ENCODE peak calls at places on chromosome 5, in eight cellular contexts. One of them, this sample, is unnamed.

GRCh38 chr5:92102313-92102712 is 719.2 kb upstream of the ARRDC3 start:
- DNase-seq in MM.1S: no peak
- DNase-seq in tibial artery: no peak
- DNase-seq in HepG2: no peak
- DNase-seq in DND-41: no peak
- DNase-seq in lower lobe of right lung: no peak
- DNase-seq in HFF-Myc: no peak
- DNase-seq in GM23338: no peak
- DNase-seq in this sample: no peak

GRCh38 chr5:4720831-4721230 is 419.3 kb upstream of the ADAMTS16 start:
- DNase-seq in HepG2: no peak
- DNase-seq in lower lobe of right lung: no peak
- DNase-seq in DND-41: no peak
- DNase-seq in MM.1S: no peak
- DNase-seq in tibial artery: no peak
- DNase-seq in HFF-Myc: no peak
- DNase-seq in GM23338: no peak
- DNase-seq in this sample: no peak

GRCh38 chr5:181140766-181141165 is 6.6 kb upstream of the OR2V2 start:
- DNase-seq in tibial artery: peak
- DNase-seq in HFF-Myc: no peak
- DNase-seq in DND-41: no peak
- DNase-seq in GM23338: no peak
- DNase-seq in HepG2: no peak
- DNase-seq in lower lobe of right lung: no peak
- DNase-seq in MM.1S: no peak
- DNase-seq in this sample: no peak

GRCh38 chr5:131846536-131846935 is 49.7 kb upstream of the FNIP1 start:
- DNase-seq in GM23338: no peak
- DNase-seq in HepG2: no peak
- DNase-seq in lower lobe of right lung: no peak
- DNase-seq in tibial artery: no peak
- DNase-seq in DND-41: no peak
- DNase-seq in HFF-Myc: no peak
- DNase-seq in MM.1S: no peak
- DNase-seq in this sample: no peak

GRCh38 chr5:143404416-143405062 is 1.1 kb upstream of the NR3C1 start:
- DNase-seq in DND-41: peak
- DNase-seq in HepG2: peak
- DNase-seq in HFF-Myc: peak
- DNase-seq in lower lobe of right lung: peak
- DNase-seq in GM23338: peak
- DNase-seq in MM.1S: peak
- DNase-seq in tibial artery: peak
- DNase-seq in this sample: peak

GRCh38 chr5:98989723-98990122 is 60.9 kb upstream of the CHD1 start:
- DNase-seq in MM.1S: no peak
- DNase-seq in lower lobe of right lung: no peak
- DNase-seq in GM23338: no peak
- DNase-seq in DND-41: peak
- DNase-seq in HepG2: no peak
- DNase-seq in tibial artery: no peak
- DNase-seq in HFF-Myc: no peak
- DNase-seq in this sample: no peak

GRCh38 chr5:74390822-74391221 is 249.7 kb downstream of the ENC1 start:
- DNase-seq in MM.1S: no peak
- DNase-seq in GM23338: no peak
- DNase-seq in HepG2: no peak
- DNase-seq in tibial artery: no peak
- DNase-seq in DND-41: no peak
- DNase-seq in lower lobe of right lung: no peak
- DNase-seq in HFF-Myc: no peak
- DNase-seq in this sample: no peak

GRCh38 chr5:124728331-124729307 is 17.8 kb downstream of the ZNF608 start:
- DNase-seq in DND-41: no peak
- DNase-seq in MM.1S: no peak
- DNase-seq in lower lobe of right lung: no peak
- DNase-seq in GM23338: no peak
- DNase-seq in HepG2: no peak
- DNase-seq in HFF-Myc: no peak
- DNase-seq in tibial artery: no peak
- DNase-seq in this sample: no peak

GRCh38 chr5:2840372-2840915 is 89.0 kb upstream of the IRX2 start:
- DNase-seq in HFF-Myc: no peak
- DNase-seq in MM.1S: no peak
- DNase-seq in DND-41: no peak
- DNase-seq in HepG2: no peak
- DNase-seq in tibial artery: no peak
- DNase-seq in lower lobe of right lung: no peak
- DNase-seq in GM23338: no peak
- DNase-seq in this sample: no peak

GRCh38 chr5:164191240-164191639 is 685.8 kb downstream of the MAT2B start:
- DNase-seq in MM.1S: no peak
- DNase-seq in HepG2: peak
- DNase-seq in DND-41: no peak
- DNase-seq in HFF-Myc: no peak
- DNase-seq in tibial artery: no peak
- DNase-seq in GM23338: no peak
- DNase-seq in lower lobe of right lung: no peak
- DNase-seq in this sample: peak

GRCh38 chr5:103562453-103563157 is at the start of gene NUDT12:
- DNase-seq in DND-41: peak
- DNase-seq in MM.1S: peak
- DNase-seq in lower lobe of right lung: peak
- DNase-seq in tibial artery: peak
- DNase-seq in HFF-Myc: peak
- DNase-seq in HepG2: peak
- DNase-seq in GM23338: peak
- DNase-seq in this sample: no peak

GRCh38 chr5:10297646-10298204 is 10.0 kb downstream of the CMBL start:
- DNase-seq in HFF-Myc: no peak
- DNase-seq in MM.1S: no peak
- DNase-seq in HepG2: no peak
- DNase-seq in GM23338: no peak
- DNase-seq in DND-41: no peak
- DNase-seq in lower lobe of right lung: no peak
- DNase-seq in tibial artery: no peak
- DNase-seq in this sample: no peak

GRCh38 chr5:56501949-56502557 is 268.9 kb upstream of the ANKRD55 start:
- DNase-seq in HepG2: no peak
- DNase-seq in tibial artery: no peak
- DNase-seq in MM.1S: peak
- DNase-seq in DND-41: no peak
- DNase-seq in GM23338: no peak
- DNase-seq in HFF-Myc: no peak
- DNase-seq in lower lobe of right lung: no peak
- DNase-seq in this sample: no peak
- H3K4me3 ChIP-seq in HepG2: no peak
- H3K4me3 ChIP-seq in tibial artery: no peak
- H3K4me3 ChIP-seq in MM.1S: no peak
- H3K4me3 ChIP-seq in DND-41: no peak
- H3K4me3 ChIP-seq in GM23338: no peak
- H3K4me3 ChIP-seq in HFF-Myc: no peak
- H3K4me3 ChIP-seq in lower lobe of right lung: no peak
- H3K4me3 ChIP-seq in this sample: no peak

GRCh38 chr5:157915638-157916037 is 56.7 kb upstream of the CLINT1 start:
- DNase-seq in lower lobe of right lung: peak
- DNase-seq in MM.1S: no peak
- DNase-seq in HepG2: peak
- DNase-seq in DND-41: no peak
- DNase-seq in GM23338: no peak
- DNase-seq in tibial artery: peak
- DNase-seq in HFF-Myc: no peak
- DNase-seq in this sample: no peak

GRCh38 chr5:157914389-157914788 is 55.4 kb upstream of the CLINT1 start:
- DNase-seq in MM.1S: no peak
- DNase-seq in GM23338: no peak
- DNase-seq in HepG2: no peak
- DNase-seq in tibial artery: no peak
- DNase-seq in DND-41: no peak
- DNase-seq in lower lobe of right lung: no peak
- DNase-seq in HFF-Myc: no peak
- DNase-seq in this sample: no peak

GRCh38 chr5:157911568-157911967 is 52.6 kb upstream of the CLINT1 start:
- DNase-seq in HFF-Myc: no peak
- DNase-seq in HepG2: no peak
- DNase-seq in MM.1S: no peak
- DNase-seq in DND-41: no peak
- DNase-seq in tibial artery: no peak
- DNase-seq in GM23338: no peak
- DNase-seq in lower lobe of right lung: no peak
- DNase-seq in this sample: no peak

GRCh38 chr5:157913575-157913974 is 54.6 kb upstream of the CLINT1 start:
- DNase-seq in HepG2: no peak
- DNase-seq in lower lobe of right lung: no peak
- DNase-seq in GM23338: no peak
- DNase-seq in HFF-Myc: no peak
- DNase-seq in DND-41: no peak
- DNase-seq in MM.1S: no peak
- DNase-seq in tibial artery: no peak
- DNase-seq in this sample: no peak

DNA sequence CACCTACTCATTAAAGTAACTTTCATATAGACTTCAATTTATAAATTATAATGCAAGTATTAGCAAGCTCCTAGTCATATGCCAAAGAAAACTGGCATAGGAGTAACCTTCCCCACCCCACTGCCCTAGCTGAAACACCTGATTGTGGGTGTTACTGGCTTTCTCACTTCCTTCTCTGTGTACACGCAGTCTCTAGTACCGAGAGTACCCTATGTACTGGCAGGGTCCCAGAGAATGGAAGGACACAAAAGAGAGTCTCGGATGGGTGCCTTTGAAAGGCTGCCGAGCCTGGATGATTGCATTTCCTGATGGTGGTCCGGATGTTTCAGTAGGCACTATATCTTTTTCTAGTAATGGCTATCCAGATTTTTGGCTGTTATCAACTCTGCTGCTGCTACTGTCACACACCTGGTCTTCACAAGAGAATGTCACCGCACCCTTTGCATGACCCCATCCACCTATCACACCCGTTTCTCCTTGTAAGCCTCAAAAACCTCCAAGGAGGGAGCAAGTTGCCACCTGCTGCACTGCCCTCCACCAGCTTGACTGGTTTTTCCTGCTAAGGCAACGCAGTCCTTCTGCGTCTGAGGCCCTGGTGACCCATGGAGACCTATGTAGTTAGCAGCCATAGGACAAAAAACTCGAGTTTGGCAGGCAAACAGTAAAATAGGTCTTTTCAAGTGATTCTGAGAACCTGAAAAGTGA is 53.8 kb upstream of the CLINT1 start:
- DNase-seq in HepG2: no peak
- DNase-seq in tibial artery: no peak
- DNase-seq in lower lobe of right lung: peak
- DNase-seq in MM.1S: peak
- DNase-seq in HFF-Myc: no peak
- DNase-seq in DND-41: no peak
- DNase-seq in GM23338: no peak
- DNase-seq in this sample: no peak
- TF ChIP-seq CTCF in HepG2: no peak
- TF ChIP-seq CTCF in tibial artery: no peak
- TF ChIP-seq CTCF in lower lobe of right lung: no peak
- TF ChIP-seq CTCF in MM.1S: no peak
- TF ChIP-seq CTCF in HFF-Myc: no peak
- TF ChIP-seq CTCF in DND-41: no peak
- TF ChIP-seq CTCF in GM23338: no peak
- TF ChIP-seq CTCF in this sample: no peak

GRCh38 chr5:113293068-113293571 is 141.7 kb downstream of the TSSK1B start:
- DNase-seq in HFF-Myc: no peak
- DNase-seq in GM23338: peak
- DNase-seq in tibial artery: no peak
- DNase-seq in lower lobe of right lung: no peak
- DNase-seq in MM.1S: peak
- DNase-seq in HepG2: no peak
- DNase-seq in DND-41: no peak
- DNase-seq in this sample: no peak
- H3K4me3 ChIP-seq in HFF-Myc: peak
- H3K4me3 ChIP-seq in GM23338: peak
- H3K4me3 ChIP-seq in tibial artery: peak
- H3K4me3 ChIP-seq in lower lobe of right lung: peak
- H3K4me3 ChIP-seq in MM.1S: peak
- H3K4me3 ChIP-seq in HepG2: no peak
- H3K4me3 ChIP-seq in DND-41: no peak
- H3K4me3 ChIP-seq in this sample: peak

DNA sequence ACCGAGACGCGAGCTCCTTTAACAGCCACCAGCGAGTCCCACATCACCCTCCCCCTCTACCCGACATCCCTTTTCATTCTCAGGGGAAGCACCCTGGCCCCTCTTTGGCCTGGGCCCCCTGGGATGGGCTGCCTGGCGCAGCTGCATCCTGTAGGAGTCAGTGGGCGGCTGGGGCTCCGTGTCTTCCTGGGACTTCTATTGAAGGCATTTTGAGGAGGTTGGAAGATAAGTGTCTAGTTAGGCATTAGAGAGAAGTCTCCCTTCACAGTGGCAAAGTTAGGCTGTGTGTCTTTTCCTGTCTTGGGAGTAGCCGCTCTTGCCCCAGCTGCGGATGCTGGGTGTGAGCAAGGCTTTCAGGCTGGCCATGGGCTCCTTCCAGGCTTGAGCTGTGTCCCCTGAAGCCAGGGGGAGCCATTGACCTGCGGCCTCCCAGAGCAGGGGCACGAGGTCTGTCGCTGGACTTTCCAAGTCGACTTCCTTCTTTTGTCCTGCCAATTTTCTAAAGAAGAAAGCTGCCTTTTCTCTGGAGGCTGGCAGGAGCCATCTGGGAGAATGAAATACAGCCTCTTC is 18.6 kb upstream of the NKD2 start:
- DNase-seq in HFF-Myc: no peak
- DNase-seq in GM23338: peak
- DNase-seq in DND-41: no peak
- DNase-seq in MM.1S: no peak
- DNase-seq in tibial artery: peak
- DNase-seq in lower lobe of right lung: peak
- DNase-seq in HepG2: no peak
- DNase-seq in this sample: no peak
- TF ChIP-seq CTCF in HFF-Myc: peak
- TF ChIP-seq CTCF in GM23338: peak
- TF ChIP-seq CTCF in DND-41: no peak
- TF ChIP-seq CTCF in MM.1S: peak
- TF ChIP-seq CTCF in tibial artery: no peak
- TF ChIP-seq CTCF in lower lobe of right lung: peak
- TF ChIP-seq CTCF in HepG2: peak
- TF ChIP-seq CTCF in this sample: no peak

GRCh38 chr5:179559280-179560252 is 9.2 kb downstream of the RUFY1 start:
- DNase-seq in lower lobe of right lung: peak
- DNase-seq in tibial artery: peak
- DNase-seq in MM.1S: peak
- DNase-seq in DND-41: no peak
- DNase-seq in GM23338: peak
- DNase-seq in HFF-Myc: peak
- DNase-seq in HepG2: peak
- DNase-seq in this sample: peak
- H3K4me3 ChIP-seq in lower lobe of right lung: peak
- H3K4me3 ChIP-seq in tibial artery: peak
- H3K4me3 ChIP-seq in MM.1S: peak
- H3K4me3 ChIP-seq in DND-41: no peak
- H3K4me3 ChIP-seq in GM23338: peak
- H3K4me3 ChIP-seq in HFF-Myc: peak
- H3K4me3 ChIP-seq in HepG2: peak
- H3K4me3 ChIP-seq in this sample: peak